ENCODE peak calls at places on chromosome 3, in six cellular contexts. G is suprapubic skin, V is cardiac fibroblast, N is ovary, W is fibroblast of the aortic adventitia, O is HCT116. T is an unnamed sample.

GRCh38 chr3:317012-317411 is 120.4 kb downstream of the CHL1 start:
- DNase-seq in G (no peak), V (no peak), N (no peak), W (no peak), O (no peak), T (no peak)

GRCh38 chr3:8518138-8518537 is 16.5 kb downstream of the LMCD1 start:
- DNase-seq in G (no peak), V (peak), N (no peak), W (peak), O (no peak), T (no peak)

GRCh38 chr3:106255870-106256248 is 387.0 kb upstream of the CBLB start:
- DNase-seq in G (no peak), V (no peak), N (no peak), W (no peak), O (no peak), T (no peak)

GRCh38 chr3:125684199-125684598 is 88.9 kb upstream of the OSBPL11 start:
- DNase-seq in G (no peak), V (peak), N (peak), W (peak), O (peak), T (no peak)

GRCh38 chr3:46930176-46930944 is 46.2 kb downstream of the CCDC12 start:
- DNase-seq in G (peak), V (no peak), N (no peak), W (no peak), O (no peak), T (no peak)

GRCh38 chr3:8460815-8461482 is 40.7 kb upstream of the LMCD1 start:
- DNase-seq in G (no peak), V (peak), N (no peak), W (peak), O (no peak), T (no peak)

GRCh38 chr3:173650596-173650995 is 253.1 kb downstream of the NLGN1 start:
- DNase-seq in G (no peak), V (no peak), N (no peak), W (no peak), O (no peak), T (no peak)

GRCh38 chr3:1082024-1082633 is 10.7 kb upstream of the CNTN6 start:
- DNase-seq in G (no peak), V (peak), N (no peak), W (peak), O (no peak), T (no peak)

GRCh38 chr3:179768080-179768479 is 115.2 kb downstream of the USP13 start:
- DNase-seq in G (no peak), V (peak), N (no peak), W (peak), O (no peak), T (no peak)

GRCh38 chr3:68666409-68667193 is 265.7 kb downstream of the TAFA4 start:
- DNase-seq in G (no peak), V (no peak), N (no peak), W (no peak), O (no peak), T (no peak)

GRCh38 chr3:171878441-171879225 is 35.5 kb downstream of the TMEM212 start:
- DNase-seq in G (no peak), V (peak), N (no peak), W (peak), O (no peak), T (no peak)

GRCh38 chr3:142209655-142210054 is 15.7 kb downstream of the GK5 start:
- DNase-seq in G (peak), V (peak), N (peak), W (peak), O (no peak), T (no peak)

GRCh38 chr3:14439501-14440167 is 37.2 kb downstream of the SLC6A6 start:
- DNase-seq in G (no peak), V (peak), N (peak), W (peak), O (no peak), T (peak)

GRCh38 chr3:12507871-12508281 is 23.6 kb downstream of the TSEN2 start:
- DNase-seq in G (peak), V (peak), N (peak), W (peak), O (no peak), T (no peak)

GRCh38 chr3:138232705-138233364 is 45.7 kb downstream of the ARMC8 start:
- DNase-seq in G (no peak), V (no peak), N (no peak), W (no peak), O (no peak), T (no peak)

GRCh38 chr3:45582407-45582806 is 12.1 kb upstream of the LIMD1 start:
- DNase-seq in G (no peak), V (peak), N (no peak), W (peak), O (no peak), T (no peak)

GRCh38 chr3:73411545-73411944 is 213.2 kb downstream of the PDZRN3 start:
- DNase-seq in G (no peak), V (no peak), N (no peak), W (no peak), O (no peak), T (no peak)

GRCh38 chr3:38115645-38116427 is 21.1 kb downstream of the ACAA1 start:
- DNase-seq in G (no peak), V (no peak), N (no peak), W (no peak), O (no peak), T (no peak)

GRCh38 chr3:129624347-129625070 is 18.0 kb upstream of the PLXND1 start:
- DNase-seq in G (peak), V (peak), N (no peak), W (peak), O (no peak), T (no peak)

GRCh38 chr3:14369675-14370669 is 32.4 kb upstream of the SLC6A6 start:
- DNase-seq in G (no peak), V (no peak), N (no peak), W (no peak), O (peak), T (peak)

GRCh38 chr3:48694610-48695051 is 8.9 kb upstream of the NCKIPSD start:
- DNase-seq in G (peak), V (peak), N (peak), W (peak), O (peak), T (no peak)

GRCh38 chr3:52236424-52236886 is 2.5 kb downstream of the TWF2 start:
- DNase-seq in G (no peak), V (no peak), N (no peak), W (no peak), O (no peak), T (no peak)

GRCh38 chr3:173690542-173690941 is 293.0 kb downstream of the NLGN1 start:
- DNase-seq in G (no peak), V (no peak), N (no peak), W (peak), O (no peak), T (peak)

GRCh38 chr3:188749010-188749617 is 422.7 kb upstream of the TPRG1 start:
- DNase-seq in G (no peak), V (no peak), N (no peak), W (no peak), O (peak), T (no peak)

GRCh38 chr3:71095511-71096305 is 487.8 kb downstream of the FOXP1 start:
- DNase-seq in G (no peak), V (no peak), N (no peak), W (no peak), O (no peak), T (no peak)
- H3K4me3 ChIP-seq in G (no peak), V (no peak), N (no peak), W (no peak), O (no peak), T (no peak)

GRCh38 chr3:197908957-197909701 is 40.9 kb upstream of the RPL35A start:
- DNase-seq in G (no peak), V (no peak), N (no peak), W (peak), O (no peak), T (no peak)

GRCh38 chr3:197906850-197907187 is 43.2 kb upstream of the RPL35A start:
- DNase-seq in G (no peak), V (no peak), N (no peak), W (no peak), O (no peak), T (no peak)

GRCh38 chr3:197901626-197902025 is 48.4 kb upstream of the RPL35A start:
- DNase-seq in G (no peak), V (no peak), N (no peak), W (no peak), O (no peak), T (no peak)

GRCh38 chr3:197907196-197907595 is 42.8 kb upstream of the RPL35A start:
- DNase-seq in G (no peak), V (no peak), N (no peak), W (peak), O (no peak), T (no peak)

DNA sequence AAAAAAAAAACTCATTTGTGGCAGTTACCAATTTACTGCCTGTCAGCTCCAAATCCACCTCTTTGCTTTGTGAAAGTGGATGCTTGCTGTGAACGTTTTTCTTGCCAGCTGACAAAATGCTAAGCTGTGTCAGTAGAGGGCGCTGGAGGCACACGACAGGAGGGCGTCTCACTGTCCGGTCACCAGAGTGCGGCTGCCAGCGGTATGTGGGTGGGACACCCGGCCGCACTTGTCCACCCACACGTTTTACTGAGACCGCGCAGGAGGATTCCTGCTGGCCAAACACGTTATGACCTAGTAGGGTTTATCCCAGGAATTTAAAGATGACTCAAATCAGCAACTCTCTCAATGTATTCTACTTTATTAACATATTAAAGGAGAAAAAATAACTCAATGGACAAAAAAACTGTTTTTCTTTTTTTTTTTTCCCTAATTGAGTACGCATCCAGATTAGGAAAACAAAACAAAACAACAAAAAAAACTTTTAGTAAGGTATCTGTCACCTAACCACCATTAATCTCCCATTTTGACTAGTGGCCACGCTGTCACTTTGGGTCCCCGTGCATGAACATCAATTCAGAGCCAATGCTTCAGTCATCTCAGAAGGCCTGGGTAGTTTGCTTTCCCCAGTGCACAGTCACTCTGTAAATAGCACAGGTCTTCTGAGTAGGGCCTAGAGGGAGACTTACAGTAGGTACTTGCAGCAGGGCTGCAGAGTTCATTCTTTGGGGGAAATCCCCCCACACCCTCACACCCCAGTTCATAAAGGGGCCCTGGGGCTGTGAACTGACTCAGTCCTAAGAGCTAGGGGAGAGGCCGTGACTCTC is 43.8 kb upstream of the RPL35A start:
- DNase-seq in G (peak), V (peak), N (peak), W (peak), O (peak), T (peak)
- TF ChIP-seq CTCF in G (peak), V (peak), N (peak), W (peak), O (peak), T (peak)

GRCh38 chr3:56467801-56468183 is 475 bp downstream of the ERC2 start:
- DNase-seq in G (no peak), V (no peak), N (no peak), W (no peak), O (no peak), T (no peak)
- H3K4me3 ChIP-seq in G (peak), V (peak), N (peak), W (peak), O (no peak), T (peak)

GRCh38 chr3:63940389-63940757 is 28.2 kb upstream of the SCAANT1 start:
- DNase-seq in G (no peak), V (peak), N (no peak), W (peak), O (no peak), T (no peak)

GRCh38 chr3:63934484-63934883 is 22.3 kb upstream of the SCAANT1 start:
- DNase-seq in G (no peak), V (no peak), N (no peak), W (no peak), O (no peak), T (no peak)

GRCh38 chr3:63936929-63937328 is 24.7 kb upstream of the SCAANT1 start:
- DNase-seq in G (no peak), V (no peak), N (no peak), W (no peak), O (no peak), T (no peak)

GRCh38 chr3:63934041-63934440 is 21.9 kb upstream of the SCAANT1 start:
- DNase-seq in G (no peak), V (peak), N (no peak), W (no peak), O (no peak), T (no peak)

GRCh38 chr3:63937661-63938651 is 25.8 kb upstream of the SCAANT1 start:
- DNase-seq in G (no peak), V (no peak), N (no peak), W (no peak), O (no peak), T (peak)
- TF ChIP-seq CTCF in G (no peak), V (no peak), N (no peak), W (no peak), O (no peak), T (no peak)

DNA sequence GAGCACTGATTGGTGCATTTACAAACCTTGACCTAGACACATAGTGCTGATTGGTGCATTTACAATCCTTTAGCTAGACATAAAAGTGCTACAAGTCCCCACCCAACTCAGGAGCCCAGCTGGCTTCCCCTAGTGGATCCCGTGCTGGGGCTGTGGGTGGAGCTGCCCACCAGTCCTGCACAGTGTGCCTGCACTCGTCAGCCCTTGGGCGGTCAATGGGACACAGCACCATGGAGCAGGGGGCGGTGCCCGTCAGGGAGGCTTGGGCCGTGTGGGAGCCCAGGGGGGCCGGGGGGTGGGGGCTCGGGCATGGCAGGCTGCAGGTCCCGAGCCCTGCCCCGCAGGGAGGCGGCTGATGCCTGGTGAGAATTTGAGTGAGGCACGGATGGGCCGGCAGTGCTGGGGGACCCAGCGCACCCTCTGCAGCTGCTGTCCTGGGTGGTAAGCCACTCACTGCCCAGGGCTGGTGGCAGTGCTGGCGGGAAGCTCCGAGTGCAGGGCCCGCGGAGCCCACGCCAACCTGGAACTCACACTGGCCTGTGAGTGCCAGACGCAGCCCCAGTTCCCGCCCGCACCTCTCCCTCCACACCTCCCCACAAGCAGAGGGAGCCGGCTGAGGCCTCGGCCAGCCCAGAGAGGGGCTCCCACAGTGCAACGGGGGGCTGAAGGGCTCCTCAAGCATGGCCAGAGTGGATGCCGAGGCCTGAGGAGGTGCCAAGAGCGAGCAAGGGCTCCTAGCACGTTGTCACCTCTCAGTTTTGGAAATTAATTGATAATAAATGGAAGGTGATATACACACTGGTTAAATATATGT is 207.7 kb downstream of the RAP2B start:
- DNase-seq in G (no peak), V (no peak), N (no peak), W (no peak), O (no peak), T (no peak)
- H3K4me3 ChIP-seq in G (no peak), V (no peak), N (no peak), W (no peak), O (no peak), T (no peak)

GRCh38 chr3:79724206-79724605 is 43.6 kb downstream of the ROBO1 start:
- DNase-seq in G (no peak), V (no peak), N (no peak), W (no peak), O (no peak), T (no peak)
- TF ChIP-seq CTCF in G (no peak), V (no peak), N (no peak), W (no peak), O (no peak), T (peak)

DNA sequence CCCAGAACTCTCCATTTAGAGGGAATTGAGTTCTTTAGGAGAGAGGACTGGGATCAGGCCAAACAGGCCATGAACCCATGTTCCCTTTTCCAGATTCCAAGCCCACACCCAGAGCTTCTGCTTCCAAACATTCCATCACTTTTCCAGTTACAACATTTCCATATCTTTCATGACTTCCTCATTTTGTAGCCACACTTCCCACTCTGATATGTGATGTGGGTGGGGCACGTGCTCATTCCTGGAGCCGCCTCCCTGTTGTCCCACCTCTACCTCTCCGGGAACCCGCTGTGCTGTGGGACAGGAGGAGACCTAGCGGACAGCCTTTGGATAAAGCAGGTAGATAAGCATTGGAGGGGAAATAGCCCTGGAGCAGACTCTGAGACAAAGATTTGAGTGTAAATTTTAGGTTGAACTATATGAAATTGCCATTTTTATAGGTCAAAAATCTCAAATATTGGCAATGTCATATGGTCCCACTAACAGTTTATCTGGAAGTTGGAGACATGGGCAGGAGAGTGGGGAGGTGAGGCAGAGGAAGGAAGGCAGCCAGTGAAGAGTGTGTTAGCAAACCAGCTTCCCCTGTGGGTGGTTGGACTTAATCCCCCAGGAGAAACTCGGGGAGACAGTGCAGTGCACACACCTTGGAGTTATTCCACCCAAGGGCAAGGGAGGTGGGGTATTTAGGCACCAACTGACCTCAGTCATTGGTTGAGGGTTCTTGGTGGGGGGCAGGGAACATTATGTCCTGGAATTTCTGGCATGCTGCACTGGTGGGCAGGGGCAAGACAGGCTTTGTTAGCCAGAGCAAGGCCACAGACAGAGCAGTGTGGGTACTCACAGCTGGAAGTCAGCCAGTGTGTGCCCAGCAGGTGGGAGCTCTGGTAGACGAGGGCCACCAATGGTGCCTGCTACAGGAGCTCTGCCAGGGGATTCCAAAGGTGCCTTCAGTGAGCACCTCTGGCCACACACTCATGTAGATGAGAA is 31.7 kb downstream of the CYP8B1 start:
- DNase-seq in G (peak), V (peak), N (peak), W (peak), O (no peak), T (no peak)
- H3K4me3 ChIP-seq in G (no peak), V (no peak), N (no peak), W (no peak), O (no peak), T (no peak)

GRCh38 chr3:61955483-61955882 is 394.1 kb downstream of the PTPRG start:
- DNase-seq in G (no peak), V (no peak), N (no peak), W (no peak), O (no peak), T (no peak)
- TF ChIP-seq CTCF in G (no peak), V (no peak), N (no peak), W (no peak), O (no peak), T (no peak)